ENCODE peak calls at places on chromosomes 5 and 9, in four cellular contexts. Z is nucleus accumbens; W is head of caudate nucleus; Y is stimulated activated CD4-positive, alpha-beta T cell treated with anti-CD3 and anti-CD28 coated beads, Interleukin-12 subunit alpha, Interleukin-12 subunit beta, amount 100 ng/mL, for 48 hours. Q is an unnamed sample.

GRCh38 chr5:65722575-65723424 is 795 bp downstream of the NLN start:
- DNase-seq in Z (peak; percentile 3), W (peak; percentile 12), Y (no peak), Q (peak; percentile 57)

GRCh38 chr9:37454238-37454637 is 11.0 kb downstream of the ZBTB5 start:
- DNase-seq in W (no peak), Z (no peak), Y (no peak), Q (no peak)

GRCh38 chr5:174427304-174427703 is 297.1 kb upstream of the MSX2 start:
- DNase-seq in Y (no peak), W (no peak), Z (no peak), Q (no peak)

GRCh38 chr5:6302099-6302498 is 76.2 kb downstream of the MED10 start:
- DNase-seq in Z (no peak), W (no peak), Y (no peak), Q (no peak)

GRCh38 chr5:179264053-179264540 is 81.2 kb downstream of the ADAMTS2 start:
- DNase-seq in Y (no peak), W (no peak), Z (no peak), Q (no peak)

GRCh38 chr9:133379153-133380086 is 3.3 kb downstream of the STKLD1 start:
- DNase-seq in W (peak; percentile 88), Y (no peak), Z (peak; percentile 20), Q (peak; percentile 68)

GRCh38 chr5:116482394-116482793 is 92.2 kb downstream of the SEMA6A start:
- DNase-seq in Z (no peak), Y (no peak), W (no peak), Q (no peak)

GRCh38 chr5:5229405-5229804 is 89.3 kb downstream of the ADAMTS16 start:
- DNase-seq in W (no peak), Z (no peak), Y (no peak), Q (no peak)

GRCh38 chr9:75064307-75065025 is 23.5 kb downstream of the NMRK1 start:
- DNase-seq in Y (no peak), Z (no peak), W (peak; percentile 53), Q (no peak)

GRCh38 chr9:92954078-92954861 is 6.9 kb downstream of the FGD3 start:
- DNase-seq in W (no peak), Z (no peak), Y (peak; percentile 75), Q (no peak)

GRCh38 chr9:138044485-138045383 is 167.2 kb downstream of the CACNA1B start:
- DNase-seq in W (peak; percentile 33), Y (no peak), Z (peak; percentile 62), Q (peak; percentile 43)

GRCh38 chr5:126002222-126002897 is 420.8 kb upstream of the GRAMD2B start:
- DNase-seq in W (no peak), Z (peak; percentile 11), Y (no peak), Q (peak; percentile 74)

GRCh38 chr5:77958642-77959315 is 182.6 kb upstream of the TBCA start:
- DNase-seq in W (no peak), Z (no peak), Y (no peak), Q (no peak)

GRCh38 chr9:70049236-70049635 is 5.6 kb downstream of the MAMDC2 start:
- DNase-seq in Z (no peak), Y (no peak), W (no peak), Q (no peak)

GRCh38 chr9:95533996-95534680 is 17.4 kb upstream of the PTCH1 start:
- DNase-seq in W (no peak), Z (no peak), Y (no peak), Q (no peak)

GRCh38 chr5:9721161-9721560 is 91.0 kb upstream of the TAS2R1 start:
- DNase-seq in Z (no peak), W (no peak), Y (no peak), Q (no peak)

GRCh38 chr5:54013556-54014157 is 296.7 kb downstream of the ARL15 start:
- DNase-seq in Z (no peak), W (no peak), Y (peak; percentile 23), Q (no peak)

GRCh38 chr5:143106175-143106574 is 297.3 kb downstream of the NR3C1 start:
- DNase-seq in Z (no peak), Y (no peak), W (peak; percentile 45), Q (peak; percentile 56)

GRCh38 chr5:138903113-138903789 is 28.1 kb upstream of the LRRTM2 start:
- DNase-seq in W (no peak), Y (no peak), Z (no peak), Q (no peak)

GRCh38 chr5:98969400-98969799 is 40.6 kb upstream of the CHD1 start:
- DNase-seq in Y (no peak), Z (no peak), W (no peak), Q (no peak)

GRCh38 chr5:80905405-80905804 is 54.8 kb upstream of the RASGRF2 start:
- DNase-seq in W (no peak), Y (no peak), Z (no peak), Q (no peak)

Q was measured in globus pallidus.